ENCODE peak calls at places on chromosomes 12 and 14, in seven cellular contexts. V is endothelial cell of umbilical vein, U is left ventricle myocardium inferior, F is A673, K is GM23248, H is prostate gland, S is mesendoderm. P is an unnamed sample.

GRCh38 chr14:69460093-69460701 is 24.3 kb upstream of the PLEKHD1 start:
- DNase-seq in V (peak; percentile 90), K (peak; percentile 93), U (peak; percentile 44), S (peak; percentile 62), F (peak; percentile 86), H (peak; percentile 72), P (peak; percentile 82)

GRCh38 chr12:10285919-10286318 is 21.8 kb upstream of the KLRD1 start:
- DNase-seq in H (no peak), S (no peak), V (no peak), U (no peak), F (no peak), K (no peak), P (peak; percentile 24)

GRCh38 chr12:31405021-31405420 is 79.1 kb upstream of the SINHCAF start:
- DNase-seq in U (no peak), S (no peak), H (no peak), K (no peak), V (no peak), F (no peak), P (no peak)

GRCh38 chr14:28765907-28766504 is 581 bp upstream of the FOXG1 start:
- DNase-seq in H (no peak), S (peak; percentile 84), K (peak; percentile 29), V (no peak), F (no peak), U (no peak), P (peak; percentile 21)

GRCh38 chr12:123152823-123153222 is 1.9 kb upstream of the PITPNM2 start:
- DNase-seq in V (no peak), S (no peak), F (no peak), K (no peak), H (no peak), U (no peak), P (no peak)

GRCh38 chr12:32983968-32984367 is 87.4 kb upstream of the PKP2 start:
- DNase-seq in F (peak; percentile 53), H (no peak), K (no peak), U (no peak), S (peak; percentile 36), V (no peak), P (peak; percentile 32)

GRCh38 chr12:26787125-26787495 is 45.9 kb downstream of the ITPR2 start:
- DNase-seq in V (peak; percentile 96), H (no peak), K (peak; percentile 88), U (no peak), S (peak; percentile 39), F (no peak), P (peak; percentile 45)

GRCh38 chr14:56325251-56325839 is 207.1 kb downstream of the PELI2 start:
- DNase-seq in U (no peak), F (no peak), H (no peak), S (no peak), K (peak; percentile 38), V (no peak), P (no peak)

GRCh38 chr12:130070017-130070653 is 92.1 kb upstream of the FZD10 start:
- DNase-seq in S (peak; percentile 37), K (no peak), F (no peak), V (no peak), H (no peak), U (no peak), P (peak; percentile 27)

GRCh38 chr12:132472386-132472785 is 17.6 kb upstream of the FBRSL1 start:
- DNase-seq in H (no peak), F (no peak), V (no peak), K (no peak), S (no peak), U (no peak), P (no peak)

GRCh38 chr14:34046799-34047520 is 96.1 kb upstream of the EGLN3 start:
- DNase-seq in S (peak; percentile 43), F (no peak), K (no peak), U (no peak), V (no peak), H (no peak), P (no peak)

GRCh38 chr14:102560436-102561261 is 31.8 kb upstream of the RCOR1 start:
- DNase-seq in K (no peak), H (no peak), S (no peak), U (no peak), F (no peak), V (no peak), P (peak; percentile 94)

GRCh38 chr12:26808766-26809460 is 24.1 kb downstream of the ITPR2 start:
- DNase-seq in H (no peak), S (no peak), U (no peak), V (no peak), F (no peak), K (no peak), P (no peak)

GRCh38 chr14:97994020-97994531 is 1196.9 kb downstream of the VRK1 start:
- DNase-seq in S (no peak), K (no peak), U (no peak), H (no peak), V (no peak), F (no peak), P (no peak)

GRCh38 chr12:7661741-7662140 is 4.0 kb downstream of the APOBEC1 start:
- DNase-seq in V (no peak), U (no peak), K (no peak), H (no peak), F (peak; percentile 37), S (no peak), P (no peak)

GRCh38 chr14:31263485-31264133 is 56.0 kb upstream of the HECTD1 start:
- DNase-seq in H (no peak), K (peak; percentile 99), U (no peak), V (peak; percentile 95), F (no peak), S (peak; percentile 92), P (no peak)

GRCh38 chr14:64726585-64726890 is 22.3 kb downstream of the PLEKHG3 start:
- DNase-seq in K (peak; percentile 38), S (peak; percentile 64), H (no peak), U (peak; percentile 13), V (no peak), F (no peak), P (peak; percentile 69)

GRCh38 chr12:76047060-76047459 is 15.5 kb upstream of the PHLDA1 start:
- DNase-seq in V (no peak), K (no peak), U (no peak), H (no peak), F (no peak), S (no peak), P (no peak)

GRCh38 chr14:104749111-104749649 is 3.8 kb upstream of the SIVA1 start:
- DNase-seq in U (no peak), H (peak; percentile 42), V (no peak), K (peak; percentile 82), S (peak; percentile 49), F (no peak), P (peak; percentile 56)

DNA sequence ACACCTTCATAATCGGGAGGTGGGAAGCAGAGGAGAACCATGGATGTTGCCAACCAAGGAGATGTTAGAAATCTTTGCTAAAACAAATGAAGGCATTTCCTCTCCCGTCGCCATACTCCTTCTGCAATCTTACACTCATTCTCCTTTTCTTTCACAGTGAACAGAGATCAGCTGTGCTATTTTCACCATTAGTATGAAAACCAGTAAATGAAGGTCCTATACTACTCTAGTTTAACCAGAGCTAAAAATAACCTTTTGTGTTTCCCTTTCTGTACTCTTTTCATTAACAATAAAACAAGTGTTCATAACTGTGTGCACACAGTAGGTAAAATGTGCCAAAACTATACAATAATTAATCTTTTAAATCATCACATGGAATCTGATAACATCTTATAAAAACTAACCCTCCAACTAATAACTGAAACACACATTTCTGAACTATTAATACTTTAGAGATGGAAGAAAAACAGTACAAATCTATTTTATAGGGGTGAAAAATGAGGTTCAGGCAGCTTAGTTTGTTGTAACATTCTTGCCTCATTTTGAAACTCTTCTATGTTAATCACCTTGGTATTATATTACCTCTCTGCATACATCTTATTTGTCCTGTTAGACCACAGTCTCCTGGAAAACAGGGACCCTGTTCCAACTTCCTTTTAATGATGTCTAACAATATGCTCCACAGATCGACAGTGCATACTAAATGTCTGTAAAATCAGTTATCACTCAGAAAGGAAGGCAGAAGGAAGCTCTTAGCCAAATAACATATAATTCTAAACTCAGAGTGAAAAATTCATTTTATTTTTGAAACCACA is 69.5 kb downstream of the SPPL3 start:
- DNase-seq in H (no peak), F (no peak), U (no peak), K (no peak), S (no peak), V (no peak), P (no peak)
- H3K4me1 ChIP-seq in H (no peaks in the 10 kb centered on the region), F (peaks cover 27% of the 10 kb centered on the region), U (peaks cover 78% of the 10 kb centered on the region), K (peaks cover 20% of the 10 kb centered on the region), S (peaks cover 3% of the 10 kb centered on the region), V (peaks cover 2% of the 10 kb centered on the region), P (peaks cover 14% of the 10 kb centered on the region)

DNA sequence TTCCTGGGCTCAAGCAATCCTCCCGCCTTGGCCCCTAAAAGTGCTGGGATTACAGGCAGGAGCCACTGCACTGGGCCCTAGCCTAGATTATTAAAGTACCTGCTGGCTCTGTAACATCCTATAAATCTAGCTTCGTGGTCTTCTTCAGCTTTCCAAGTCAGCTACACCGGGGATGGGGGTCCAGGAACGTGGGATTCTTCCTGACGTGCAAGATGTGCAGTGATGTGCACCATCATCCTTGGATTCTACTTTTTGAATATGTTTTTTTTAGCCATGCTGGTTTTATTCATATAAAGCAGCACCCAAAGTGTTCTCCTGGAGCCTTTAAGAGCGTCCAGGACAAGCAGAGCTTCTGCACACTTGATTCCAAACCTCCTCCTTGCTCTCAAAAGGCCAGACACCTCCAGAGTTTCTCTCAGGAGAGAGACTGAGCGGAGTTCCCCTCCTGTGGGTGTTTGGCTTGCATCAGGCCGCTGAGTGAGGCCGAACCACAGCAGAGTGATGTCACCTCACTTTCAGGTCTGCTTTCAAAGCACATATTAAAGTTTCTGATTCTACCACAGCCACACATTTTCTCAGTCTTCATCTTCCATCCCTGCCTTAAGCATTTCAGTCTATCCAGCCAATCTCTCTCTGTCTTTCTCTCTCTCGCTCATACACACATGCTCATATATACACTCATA is 33.4 kb downstream of the VCPKMT start:
- DNase-seq in H (no peak), K (no peak), V (no peak), F (no peak), U (no peak), S (no peak), P (no peak)
- H3K27ac ChIP-seq in H (no peak overlapping the region), K (no peak overlapping the region), V (no peak overlapping the region), F (no peak overlapping the region), U (no peak overlapping the region), S (no peak overlapping the region), P (no peak overlapping the region)

DNA sequence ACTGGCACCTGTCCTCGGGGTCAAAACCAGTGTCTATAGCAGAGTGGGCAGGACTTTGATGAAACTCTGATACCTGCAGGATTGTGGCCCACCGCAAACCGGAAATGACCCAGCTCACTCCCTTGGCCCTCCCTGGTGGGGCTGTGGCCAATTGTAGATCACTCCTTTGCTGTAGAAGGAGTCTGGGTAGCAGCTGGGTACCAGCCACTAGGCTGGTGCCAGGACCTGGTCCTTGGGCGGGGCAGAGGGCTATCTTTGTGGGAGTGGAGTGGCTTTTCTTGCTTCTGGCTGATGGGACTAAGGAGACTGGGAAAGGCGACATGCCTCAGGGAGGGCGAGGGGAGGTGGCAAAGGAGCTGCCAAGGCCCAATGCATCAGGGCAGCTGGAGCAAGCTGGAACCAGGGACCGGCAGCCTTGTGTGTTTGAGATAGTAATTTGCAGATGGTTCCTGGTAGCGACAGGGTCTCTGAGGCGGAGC is 435 bp upstream of the TMEM63C start:
- DNase-seq in K (no peak), U (no peak), H (no peak), F (no peak), V (no peak), S (no peak), P (no peak)
- H3K4me3 ChIP-seq in K (no peak overlapping the region), U (peak overlapping the region; percentile 55), H (peak overlapping the region; percentile 17), F (peak overlapping the region; percentile 49), V (no peak overlapping the region), S (no peak overlapping the region), P (peak overlapping the region; percentile 78)

DNA sequence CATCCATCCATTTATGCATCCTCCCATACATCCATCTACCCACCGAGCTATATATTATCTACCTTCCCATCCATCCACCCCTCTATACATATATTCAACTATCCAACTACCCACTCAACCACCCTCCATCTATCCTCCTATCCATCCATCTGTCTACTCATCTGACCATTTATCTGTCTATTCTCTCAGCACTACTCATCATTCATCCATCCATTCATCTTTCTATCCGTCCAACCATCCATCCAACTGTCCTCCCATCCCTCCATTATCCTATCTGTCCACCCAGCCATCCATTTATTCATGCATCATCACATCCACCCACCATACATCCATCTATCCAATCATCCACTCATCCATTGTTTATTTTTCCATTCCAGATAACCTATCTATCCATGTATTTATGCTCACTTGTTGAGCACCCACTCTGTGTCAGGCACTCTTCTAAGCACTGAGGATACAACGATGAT is 11.5 kb downstream of the ASB2 start:
- DNase-seq in V (no peak), S (no peak), F (no peak), U (no peak), H (no peak), K (no peak), P (no peak)
- H3K4me1 ChIP-seq in V (no peaks in the 10 kb centered on the region), S (no peaks in the 10 kb centered on the region), F (no peaks in the 10 kb centered on the region), U (peaks cover 96% of the 10 kb centered on the region), H (no peaks in the 10 kb centered on the region), K (peaks cover 16% of the 10 kb centered on the region), P (peaks cover 19% of the 10 kb centered on the region)